ENCODE peak calls at places on chromosomes 11 and 22, in eight cellular contexts. I is fibroblast of the aortic adventitia; J is dermis microvascular lymphatic vessel endothelial cell; B is fibroblast of pulmonary artery; A is stimulated activated CD8-positive, alpha-beta memory T cell treated with anti-CD3 and anti-CD28 coated beads, Interleukin-15, amount 100 ng/mL, for 4 hours; E is midbrain; Q is mesenteric fat pad; P is PC-3. K is an unnamed sample.
A peak's percentile ranks its signal among the peaks of the same experiment; 100 is the strongest.

GRCh38 chr11:33689506-33689905 is 11.1 kb downstream of the C11orf91 start:
- DNase-seq in Q (no peak), P (no peak), I (no peak), J (no peak), B (no peak), A (no peak), E (no peak), K (no peak)

GRCh38 chr11:20715464-20715863 is 46.1 kb downstream of the NELL1 start:
- DNase-seq in A (no peak), P (no peak), B (no peak), E (no peak), Q (no peak), I (no peak), J (no peak), K (no peak)

GRCh38 chr11:67303132-67303988 is at the start of gene SSH3:
- DNase-seq in E (peak; percentile 70), P (peak; percentile 88), Q (peak; percentile 92), B (peak; percentile 53), J (no peak), I (peak; percentile 49), A (no peak), K (peak; percentile 74)

GRCh38 chr11:27242591-27242990 is 120.4 kb downstream of the CCDC34 start:
- DNase-seq in P (no peak), I (peak; percentile 63), J (no peak), B (peak; percentile 26), A (no peak), E (no peak), Q (no peak), K (no peak)

GRCh38 chr22:40220316-40221054 is 42.8 kb downstream of the TNRC6B start:
- DNase-seq in E (no peak), A (no peak), P (no peak), B (peak; percentile 58), J (no peak), I (peak; percentile 37), Q (peak; percentile 47), K (no peak)

GRCh38 chr11:104127828-104128227 is 36.1 kb downstream of the PDGFD start:
- DNase-seq in B (peak; percentile 57), P (peak; percentile 39), A (no peak), J (no peak), I (peak; percentile 85), Q (no peak), E (no peak), K (no peak)

GRCh38 chr11:60972182-60973030 is 926 bp downstream of the CD6 start:
- DNase-seq in P (no peak), A (no peak), Q (peak; percentile 81), I (no peak), E (no peak), B (no peak), J (no peak), K (no peak)

GRCh38 chr22:16824718-16825687 is at the start of gene XKR3:
- DNase-seq in E (peak; percentile 1), J (no peak), B (no peak), A (no peak), I (peak; percentile 8), P (peak; percentile 1), Q (no peak), K (no peak)

GRCh38 chr11:16410479-16410878 is 54.1 kb upstream of the SOX6 start:
- DNase-seq in P (no peak), B (no peak), Q (no peak), A (no peak), I (no peak), E (no peak), J (no peak), K (no peak)

GRCh38 chr11:128458316-128458715 is 129.0 kb downstream of the ETS1 start:
- DNase-seq in B (peak; percentile 84), I (peak; percentile 76), J (no peak), P (peak; percentile 84), A (no peak), Q (no peak), E (no peak), K (no peak)

GRCh38 chr22:50517495-50518260 is 7.7 kb downstream of the SCO2 start:
- DNase-seq in E (no peak), B (no peak), P (no peak), Q (no peak), I (no peak), A (no peak), J (no peak), K (no peak)

GRCh38 chr11:110093407-110094297 is 460 bp downstream of the ZC3H12C start:
- DNase-seq in Q (peak; percentile 91), I (peak; percentile 75), B (peak; percentile 72), P (peak; percentile 58), J (no peak), A (no peak), E (peak; percentile 83), K (peak; percentile 49)

GRCh38 chr11:110691961-110692360 is 20.3 kb downstream of the ARHGAP20 start:
- DNase-seq in P (no peak), B (no peak), E (no peak), J (no peak), Q (no peak), A (no peak), I (peak; percentile 58), K (no peak)

K was measured in dorsolateral prefrontal cortex.